ENCODE peak calls at places on chromosomes 7 and 10, in eight cellular contexts. A, L, Q, R, N, I, M and J are unnamed samples.

GRCh38 chr7:24981544-24981951 is 1.6 kb upstream of the OSBPL3 start:
- DNase-seq in L (peak; percentile 41), M (peak; percentile 58), N (no peak), I (peak; percentile 41), R (peak; percentile 73), Q (peak; percentile 46), A (peak; percentile 55), J (peak; percentile 66)

GRCh38 chr7:37445064-37445723 is 3.5 kb downstream of the ELMO1 start:
- DNase-seq in Q (no peak), M (no peak), L (no peak), A (no peak), I (no peak), N (no peak), R (no peak), J (no peak)

GRCh38 chr10:107971973-107972372 is 807.5 kb upstream of the SORCS1 start:
- DNase-seq in L (no peak), Q (no peak), I (no peak), M (peak; percentile 93), A (no peak), R (no peak), N (no peak), J (peak; percentile 63)

GRCh38 chr7:14596421-14596820 is 306.1 kb downstream of the DGKB start:
- DNase-seq in L (no peak), I (no peak), M (peak; percentile 83), A (no peak), R (no peak), Q (peak; percentile 14), N (no peak), J (no peak)

GRCh38 chr7:143369678-143370651 is 7.5 kb upstream of the FAM131B start:
- DNase-seq in A (no peak), L (no peak), N (no peak), Q (no peak), I (no peak), R (no peak), M (no peak), J (no peak)

GRCh38 chr10:73209705-73210104 is 37.4 kb downstream of the DNAJC9 start:
- DNase-seq in Q (peak; percentile 25), A (no peak), N (no peak), R (no peak), L (no peak), M (peak; percentile 81), I (no peak), J (no peak)

GRCh38 chr7:95476072-95476845 is 9.5 kb upstream of the ASB4 start:
- DNase-seq in L (no peak), I (no peak), A (no peak), N (no peak), M (no peak), Q (peak; percentile 17), R (no peak), J (no peak)

GRCh38 chr10:36183726-36184125 is 541.6 kb upstream of the FZD8 start:
- DNase-seq in I (no peak), N (no peak), A (no peak), M (no peak), R (no peak), L (no peak), Q (no peak), J (no peak)

GRCh38 chr10:123574299-123574698 is 91.9 kb upstream of the GPR26 start:
- DNase-seq in Q (no peak), N (no peak), L (no peak), A (no peak), M (peak; percentile 35), I (no peak), R (peak; percentile 29), J (no peak)

GRCh38 chr7:70925411-70926115 is 206.4 kb upstream of the GALNT17 start:
- DNase-seq in I (no peak), N (no peak), R (no peak), Q (no peak), A (no peak), M (no peak), L (no peak), J (no peak)

GRCh38 chr7:20114463-20114862 is 102.7 kb downstream of the MACC1 start:
- DNase-seq in M (no peak), Q (peak; percentile 10), I (no peak), L (peak; percentile 37), R (no peak), A (no peak), N (no peak), J (no peak)

GRCh38 chr7:20116869-20117268 is 100.3 kb downstream of the MACC1 start:
- DNase-seq in N (no peak), R (no peak), M (no peak), L (no peak), A (no peak), I (no peak), Q (no peak), J (no peak)

GRCh38 chr7:20113423-20114027 is 103.7 kb downstream of the MACC1 start:
- DNase-seq in L (no peak), A (no peak), M (no peak), Q (no peak), R (no peak), N (no peak), I (no peak), J (no peak)

GRCh38 chr7:20111821-20112542 is 105.2 kb downstream of the MACC1 start:
- DNase-seq in I (no peak), N (no peak), R (no peak), M (no peak), A (no peak), L (no peak), Q (no peak), J (no peak)

GRCh38 chr7:20112646-20113045 is 104.5 kb downstream of the MACC1 start:
- DNase-seq in I (no peak), M (no peak), R (no peak), N (no peak), L (no peak), Q (no peak), A (no peak), J (no peak)
- H3K36me3 ChIP-seq in I (no peaks in the 10 kb centered on the region), M (no peaks in the 10 kb centered on the region), R (no peaks in the 10 kb centered on the region), N (no peaks in the 10 kb centered on the region), L (no peaks in the 10 kb centered on the region), Q (no peaks in the 10 kb centered on the region), A (no peaks in the 10 kb centered on the region), J (no peaks in the 10 kb centered on the region)

DNA sequence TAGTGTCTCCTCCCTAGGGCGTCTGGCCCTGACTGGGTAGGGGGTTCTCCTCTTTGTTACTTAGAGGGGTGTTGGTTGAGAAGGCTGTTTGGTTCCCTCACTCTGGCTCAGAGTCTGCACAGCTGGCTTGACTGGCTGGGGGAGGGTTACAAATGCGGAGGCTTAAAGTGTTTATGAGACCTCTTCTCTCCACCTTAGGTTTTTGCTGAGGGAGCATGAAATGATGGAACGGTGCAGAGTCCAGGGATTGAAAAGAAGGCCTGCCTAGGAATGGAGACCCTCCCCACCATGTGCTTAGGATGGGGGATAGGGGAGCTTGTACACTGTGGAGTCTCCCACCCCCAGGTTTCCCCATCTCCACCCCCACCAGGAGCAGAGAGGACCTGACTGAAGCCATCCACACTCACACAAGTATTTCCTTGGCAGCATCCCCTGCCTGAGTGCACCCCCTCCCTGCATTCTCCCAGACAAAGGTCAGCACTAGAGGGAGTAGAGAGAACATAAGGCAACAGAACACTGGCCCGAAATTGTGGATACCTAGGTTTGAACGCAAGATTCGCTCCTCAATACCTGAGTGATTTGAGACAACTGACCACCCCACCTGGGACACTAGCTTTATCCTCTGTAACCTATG is 1.7 kb upstream of the LDB1 start:
- DNase-seq in N (no peak), M (no peak), I (no peak), L (no peak), Q (no peak), A (no peak), R (no peak), J (no peak)
- TF ChIP-seq CTCF in N (no peak), M (peak; percentile 14), I (no peak), L (no peak), Q (peak; percentile 45), A (peak; percentile 37), R (no peak), J (no peak)

DNA sequence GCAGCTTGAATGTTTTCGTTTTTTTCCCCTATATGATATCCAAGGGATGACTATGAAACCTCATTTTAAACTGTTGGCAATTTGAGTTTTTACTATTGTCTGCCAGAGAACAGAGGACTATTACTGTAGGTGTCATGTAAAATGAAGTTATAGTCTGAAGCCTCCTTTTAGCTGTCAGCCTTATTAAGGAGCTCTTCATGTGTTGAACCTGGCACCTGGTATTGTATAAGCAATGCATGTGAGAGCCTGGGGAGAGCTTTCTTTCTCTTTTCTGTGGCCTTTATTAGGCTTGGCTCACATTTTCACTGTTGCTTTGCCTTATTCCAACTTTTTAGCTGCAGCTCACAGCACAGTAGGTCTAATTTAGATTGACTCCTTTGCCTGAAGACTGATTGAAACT is 119.1 kb upstream of the FOXP2 start:
- DNase-seq in I (no peak), R (no peak), L (no peak), Q (no peak), N (no peak), A (no peak), M (no peak), J (no peak)
- H3K27ac ChIP-seq in I (no peak overlapping the region), R (no peak overlapping the region), L (no peak overlapping the region), Q (no peak overlapping the region), N (no peak overlapping the region), A (no peak overlapping the region), M (no peak overlapping the region), J (no peak overlapping the region)

GRCh38 chr7:159196584-159196983 is 51.9 kb upstream of the VIPR2 start:
- DNase-seq in I (no peak), L (no peak), R (no peak), A (no peak), Q (no peak), M (no peak), N (no peak), J (no peak)
- H3K36me3 ChIP-seq in I (no peaks in the 10 kb centered on the region), L (no peaks in the 10 kb centered on the region), R (no peaks in the 10 kb centered on the region), A (no peaks in the 10 kb centered on the region), Q (no peaks in the 10 kb centered on the region), M (no peaks in the 10 kb centered on the region), N (no peaks in the 10 kb centered on the region), J (no peaks in the 10 kb centered on the region)

DNA sequence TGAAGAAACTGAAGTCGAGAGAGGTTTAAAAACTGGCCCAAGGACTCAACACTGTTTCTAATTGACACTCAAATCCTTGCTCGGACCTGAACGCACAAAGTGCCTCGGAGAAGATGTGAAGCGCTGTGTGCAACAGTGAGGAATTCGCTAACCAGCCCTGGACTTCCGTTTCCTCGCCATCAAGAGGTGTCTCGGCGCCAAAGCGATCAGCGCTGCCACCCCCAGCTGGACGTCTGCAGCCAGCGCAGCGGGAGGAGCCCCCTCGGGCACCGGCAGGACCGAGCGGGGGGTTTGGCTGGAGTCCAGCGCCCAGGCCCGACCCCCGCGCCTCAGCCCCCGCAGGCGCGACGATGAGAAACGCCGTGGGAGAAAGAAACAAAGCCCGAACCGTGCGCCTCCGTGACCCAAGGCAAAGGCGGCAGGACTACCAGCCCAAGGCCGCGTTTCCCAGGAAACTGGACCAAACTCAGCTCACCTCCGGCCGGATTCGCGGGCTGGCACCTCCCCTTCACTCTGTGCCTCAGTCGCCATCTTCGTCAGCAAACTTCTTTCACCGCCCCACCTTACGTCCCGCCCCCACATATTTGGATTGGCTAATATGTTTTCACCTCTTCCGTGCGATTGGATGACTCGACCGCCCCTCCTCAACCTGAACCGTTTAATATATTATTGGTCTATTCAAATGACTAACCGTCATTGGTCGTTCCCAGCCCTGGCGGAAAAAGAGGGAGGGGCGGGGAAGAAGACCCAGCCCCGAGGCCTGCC is at the start of gene ARHGAP19:
- DNase-seq in I (peak; percentile 89), L (peak; percentile 98), N (peak; percentile 84), Q (peak; percentile 99), M (peak; percentile 96), R (peak; percentile 98), A (peak; percentile 93), J (peak; percentile 95)
- TF ChIP-seq CTCF in I (no peak), L (no peak), N (no peak), Q (peak; percentile 35), M (peak; percentile 30), R (peak; percentile 21), A (no peak), J (peak; percentile 42)